ENCODE peak calls at places on chromosomes 5 and 9, in five cellular contexts. Z, L, E, B and K are unnamed samples.

GRCh38 chr5:135230326-135230925 is 168.6 kb downstream of the MACROH2A1 start:
- DNase-seq in Z (peak), L (peak), E (peak), B (no peak), K (peak)

GRCh38 chr9:129397335-129397734 is 219.3 kb upstream of the IER5L start:
- DNase-seq in Z (no peak), L (no peak), E (no peak), B (no peak), K (no peak)

GRCh38 chr5:139185589-139185988 is 12.6 kb downstream of the SIL1 start:
- DNase-seq in Z (no peak), L (no peak), E (no peak), B (no peak), K (no peak)

GRCh38 chr9:116156621-116157314 is 3.2 kb downstream of the PAPPA start:
- DNase-seq in Z (peak), L (peak), E (peak), B (no peak), K (peak)

GRCh38 chr9:70382709-70383605 is 31.5 kb downstream of the KLF9 start:
- DNase-seq in Z (no peak), L (no peak), E (no peak), B (no peak), K (no peak)

GRCh38 chr9:710951-711745 is 130.3 kb upstream of the DMRT1 start:
- DNase-seq in Z (no peak), L (no peak), E (no peak), B (no peak), K (no peak)

GRCh38 chr9:106596984-106597383 is 266.0 kb upstream of the ZNF462 start:
- DNase-seq in Z (no peak), L (no peak), E (no peak), B (no peak), K (no peak)

GRCh38 chr5:173721259-173722232 is 105.1 kb upstream of the BOD1 start:
- DNase-seq in Z (no peak), L (no peak), E (no peak), B (no peak), K (no peak)